ENCODE peak calls at places on chromosomes 5 and 9, in eight cellular contexts. One of them, this sample, is unnamed.

GRCh38 chr9:20321683-20322082 is 300.6 kb downstream of the MLLT3 start:
- DNase-seq in prostate gland: no peak
- DNase-seq in sigmoid colon: no peak
- DNase-seq in heart left ventricle: no peak
- DNase-seq in body of pancreas: no peak
- DNase-seq in stomach: no peak
- DNase-seq in IMR-90: no peak
- DNase-seq in tibial nerve: no peak
- DNase-seq in this sample: no peak

GRCh38 chr5:166365164-166365563 is 1926.3 kb upstream of the WWC1 start:
- DNase-seq in prostate gland: no peak
- DNase-seq in sigmoid colon: no peak
- DNase-seq in heart left ventricle: no peak
- DNase-seq in body of pancreas: no peak
- DNase-seq in stomach: no peak
- DNase-seq in IMR-90: no peak
- DNase-seq in tibial nerve: no peak
- DNase-seq in this sample: no peak

GRCh38 chr9:75228893-75229292 is 140.6 kb downstream of the OSTF1 start:
- DNase-seq in prostate gland: no peak
- DNase-seq in sigmoid colon: no peak
- DNase-seq in heart left ventricle: no peak
- DNase-seq in body of pancreas: no peak
- DNase-seq in stomach: no peak
- DNase-seq in IMR-90: no peak
- DNase-seq in tibial nerve: no peak
- DNase-seq in this sample: no peak

GRCh38 chr5:72378636-72379289 is 58.6 kb downstream of the PTCD2 start:
- DNase-seq in prostate gland: no peak
- DNase-seq in sigmoid colon: no peak
- DNase-seq in heart left ventricle: peak
- DNase-seq in body of pancreas: no peak
- DNase-seq in stomach: no peak
- DNase-seq in IMR-90: peak
- DNase-seq in tibial nerve: peak
- DNase-seq in this sample: no peak

GRCh38 chr5:1471240-1471853 is 26.1 kb upstream of the SLC6A3 start:
- DNase-seq in prostate gland: no peak
- DNase-seq in sigmoid colon: no peak
- DNase-seq in heart left ventricle: no peak
- DNase-seq in body of pancreas: no peak
- DNase-seq in stomach: no peak
- DNase-seq in IMR-90: no peak
- DNase-seq in tibial nerve: no peak
- DNase-seq in this sample: no peak

GRCh38 chr5:138981606-138982005 is 106.5 kb upstream of the LRRTM2 start:
- DNase-seq in prostate gland: no peak
- DNase-seq in sigmoid colon: no peak
- DNase-seq in heart left ventricle: no peak
- DNase-seq in body of pancreas: no peak
- DNase-seq in stomach: no peak
- DNase-seq in IMR-90: no peak
- DNase-seq in tibial nerve: no peak
- DNase-seq in this sample: no peak

GRCh38 chr9:114081441-114082016 is 3.4 kb upstream of the AMBP start:
- DNase-seq in prostate gland: no peak
- DNase-seq in sigmoid colon: peak
- DNase-seq in heart left ventricle: no peak
- DNase-seq in body of pancreas: no peak
- DNase-seq in stomach: no peak
- DNase-seq in IMR-90: no peak
- DNase-seq in tibial nerve: no peak
- DNase-seq in this sample: no peak

GRCh38 chr9:94758844-94759243 is 32.3 kb downstream of the AOPEP start:
- DNase-seq in prostate gland: no peak
- DNase-seq in sigmoid colon: no peak
- DNase-seq in heart left ventricle: no peak
- DNase-seq in body of pancreas: no peak
- DNase-seq in stomach: no peak
- DNase-seq in IMR-90: no peak
- DNase-seq in tibial nerve: no peak
- DNase-seq in this sample: no peak

GRCh38 chr9:77985996-77986395 is 45.6 kb downstream of the GNAQ start:
- DNase-seq in prostate gland: no peak
- DNase-seq in sigmoid colon: no peak
- DNase-seq in heart left ventricle: no peak
- DNase-seq in body of pancreas: peak
- DNase-seq in stomach: no peak
- DNase-seq in IMR-90: no peak
- DNase-seq in tibial nerve: no peak
- DNase-seq in this sample: no peak

GRCh38 chr5:161051920-161052500 is 200.0 kb upstream of the ATP10B start:
- DNase-seq in prostate gland: no peak
- DNase-seq in sigmoid colon: no peak
- DNase-seq in heart left ventricle: no peak
- DNase-seq in body of pancreas: no peak
- DNase-seq in stomach: no peak
- DNase-seq in IMR-90: no peak
- DNase-seq in tibial nerve: no peak
- DNase-seq in this sample: no peak

GRCh38 chr9:12884736-12885395 is 110.0 kb downstream of the LURAP1L start:
- DNase-seq in prostate gland: no peak
- DNase-seq in sigmoid colon: no peak
- DNase-seq in heart left ventricle: no peak
- DNase-seq in body of pancreas: no peak
- DNase-seq in stomach: no peak
- DNase-seq in IMR-90: peak
- DNase-seq in tibial nerve: no peak
- DNase-seq in this sample: no peak

GRCh38 chr5:108461628-108462367 is 79.9 kb upstream of the FBXL17 start:
- DNase-seq in prostate gland: no peak
- DNase-seq in sigmoid colon: no peak
- DNase-seq in heart left ventricle: no peak
- DNase-seq in body of pancreas: no peak
- DNase-seq in stomach: no peak
- DNase-seq in IMR-90: peak
- DNase-seq in tibial nerve: no peak
- DNase-seq in this sample: no peak

GRCh38 chr5:55638455-55638854 is 73.7 kb downstream of the SLC38A9 start:
- DNase-seq in prostate gland: peak
- DNase-seq in sigmoid colon: no peak
- DNase-seq in heart left ventricle: no peak
- DNase-seq in body of pancreas: no peak
- DNase-seq in stomach: no peak
- DNase-seq in IMR-90: peak
- DNase-seq in tibial nerve: no peak
- DNase-seq in this sample: no peak

GRCh38 chr5:78317515-78317914 is 23.0 kb upstream of the AP3B1 start:
- DNase-seq in prostate gland: no peak
- DNase-seq in sigmoid colon: no peak
- DNase-seq in heart left ventricle: no peak
- DNase-seq in body of pancreas: no peak
- DNase-seq in stomach: no peak
- DNase-seq in IMR-90: no peak
- DNase-seq in tibial nerve: no peak
- DNase-seq in this sample: no peak

DNA sequence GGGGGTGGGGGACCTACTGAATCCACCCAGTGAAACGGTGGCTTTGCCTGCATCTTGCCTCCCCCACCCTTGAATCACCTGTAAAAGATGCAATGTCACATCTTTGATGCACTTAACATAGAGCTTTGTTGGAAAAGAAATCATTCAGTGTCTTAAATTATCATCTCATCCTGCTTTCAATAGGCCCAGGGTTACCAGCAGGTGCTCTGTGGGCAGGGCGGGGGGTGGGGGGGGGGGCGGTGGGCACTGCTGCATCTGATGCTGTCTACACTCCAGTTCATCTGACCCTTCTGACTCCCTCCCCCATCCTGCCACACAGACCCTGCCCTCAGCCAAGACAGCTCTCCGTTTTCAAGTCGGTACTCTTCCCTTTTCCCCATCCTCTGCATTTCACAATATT is 24.3 kb downstream of the TRAF1 start:
- DNase-seq in prostate gland: no peak
- DNase-seq in sigmoid colon: no peak
- DNase-seq in heart left ventricle: no peak
- DNase-seq in body of pancreas: no peak
- DNase-seq in stomach: no peak
- DNase-seq in IMR-90: no peak
- DNase-seq in tibial nerve: no peak
- DNase-seq in this sample: no peak
- TF ChIP-seq POLR2A in prostate gland: no peak
- TF ChIP-seq POLR2A in sigmoid colon: no peak
- TF ChIP-seq POLR2A in heart left ventricle: no peak
- TF ChIP-seq POLR2A in body of pancreas: no peak
- TF ChIP-seq POLR2A in stomach: no peak
- TF ChIP-seq POLR2A in IMR-90: no peak
- TF ChIP-seq POLR2A in tibial nerve: no peak
- TF ChIP-seq POLR2A in this sample: no peak

GRCh38 chr9:133506653-133507038 is 18.1 kb downstream of the MYMK start:
- DNase-seq in prostate gland: no peak
- DNase-seq in sigmoid colon: no peak
- DNase-seq in heart left ventricle: no peak
- DNase-seq in body of pancreas: peak
- DNase-seq in stomach: peak
- DNase-seq in IMR-90: peak
- DNase-seq in tibial nerve: peak
- DNase-seq in this sample: peak

GRCh38 chr9:133507246-133507965 is 17.4 kb downstream of the MYMK start:
- DNase-seq in prostate gland: no peak
- DNase-seq in sigmoid colon: no peak
- DNase-seq in heart left ventricle: no peak
- DNase-seq in body of pancreas: no peak
- DNase-seq in stomach: no peak
- DNase-seq in IMR-90: no peak
- DNase-seq in tibial nerve: no peak
- DNase-seq in this sample: no peak

GRCh38 chr9:133508046-133508445 is 16.7 kb downstream of the MYMK start:
- DNase-seq in prostate gland: no peak
- DNase-seq in sigmoid colon: no peak
- DNase-seq in heart left ventricle: no peak
- DNase-seq in body of pancreas: no peak
- DNase-seq in stomach: no peak
- DNase-seq in IMR-90: no peak
- DNase-seq in tibial nerve: no peak
- DNase-seq in this sample: no peak

GRCh38 chr9:133505901-133506652 is 18.7 kb downstream of the MYMK start:
- DNase-seq in prostate gland: no peak
- DNase-seq in sigmoid colon: no peak
- DNase-seq in heart left ventricle: peak
- DNase-seq in body of pancreas: no peak
- DNase-seq in stomach: no peak
- DNase-seq in IMR-90: peak
- DNase-seq in tibial nerve: peak
- DNase-seq in this sample: peak

GRCh38 chr9:133505186-133505830 is 19.5 kb downstream of the MYMK start:
- DNase-seq in prostate gland: no peak
- DNase-seq in sigmoid colon: no peak
- DNase-seq in heart left ventricle: no peak
- DNase-seq in body of pancreas: peak
- DNase-seq in stomach: no peak
- DNase-seq in IMR-90: peak
- DNase-seq in tibial nerve: no peak
- DNase-seq in this sample: no peak
- H3K27ac ChIP-seq in prostate gland: no peak
- H3K27ac ChIP-seq in sigmoid colon: no peak
- H3K27ac ChIP-seq in heart left ventricle: peak
- H3K27ac ChIP-seq in body of pancreas: no peak
- H3K27ac ChIP-seq in stomach: peak
- H3K27ac ChIP-seq in IMR-90: no peak
- H3K27ac ChIP-seq in tibial nerve: no peak
- H3K27ac ChIP-seq in this sample: no peak

GRCh38 chr9:120579750-120580590 is at the start of gene CDK5RAP2:
- DNase-seq in prostate gland: peak
- DNase-seq in sigmoid colon: peak
- DNase-seq in heart left ventricle: peak
- DNase-seq in body of pancreas: peak
- DNase-seq in stomach: peak
- DNase-seq in IMR-90: peak
- DNase-seq in tibial nerve: peak
- DNase-seq in this sample: peak
- TF ChIP-seq POLR2A in prostate gland: no peak
- TF ChIP-seq POLR2A in sigmoid colon: peak
- TF ChIP-seq POLR2A in heart left ventricle: no peak
- TF ChIP-seq POLR2A in body of pancreas: peak
- TF ChIP-seq POLR2A in stomach: no peak
- TF ChIP-seq POLR2A in IMR-90: peak
- TF ChIP-seq POLR2A in tibial nerve: no peak
- TF ChIP-seq POLR2A in this sample: no peak

GRCh38 chr9:99237356-99237755 is 15.3 kb downstream of the SEC61B start:
- DNase-seq in prostate gland: no peak
- DNase-seq in sigmoid colon: no peak
- DNase-seq in heart left ventricle: no peak
- DNase-seq in body of pancreas: peak
- DNase-seq in stomach: no peak
- DNase-seq in IMR-90: no peak
- DNase-seq in tibial nerve: no peak
- DNase-seq in this sample: no peak

GRCh38 chr9:99238331-99238730 is 16.2 kb downstream of the SEC61B start:
- DNase-seq in prostate gland: no peak
- DNase-seq in sigmoid colon: no peak
- DNase-seq in heart left ventricle: no peak
- DNase-seq in body of pancreas: no peak
- DNase-seq in stomach: no peak
- DNase-seq in IMR-90: no peak
- DNase-seq in tibial nerve: no peak
- DNase-seq in this sample: no peak

GRCh38 chr9:99234618-99235017 is 12.5 kb downstream of the SEC61B start:
- DNase-seq in prostate gland: no peak
- DNase-seq in sigmoid colon: no peak
- DNase-seq in heart left ventricle: no peak
- DNase-seq in body of pancreas: no peak
- DNase-seq in stomach: no peak
- DNase-seq in IMR-90: no peak
- DNase-seq in tibial nerve: no peak
- DNase-seq in this sample: no peak

GRCh38 chr9:99235069-99235468 is 13.0 kb downstream of the SEC61B start:
- DNase-seq in prostate gland: no peak
- DNase-seq in sigmoid colon: no peak
- DNase-seq in heart left ventricle: no peak
- DNase-seq in body of pancreas: no peak
- DNase-seq in stomach: no peak
- DNase-seq in IMR-90: no peak
- DNase-seq in tibial nerve: no peak
- DNase-seq in this sample: no peak

DNA sequence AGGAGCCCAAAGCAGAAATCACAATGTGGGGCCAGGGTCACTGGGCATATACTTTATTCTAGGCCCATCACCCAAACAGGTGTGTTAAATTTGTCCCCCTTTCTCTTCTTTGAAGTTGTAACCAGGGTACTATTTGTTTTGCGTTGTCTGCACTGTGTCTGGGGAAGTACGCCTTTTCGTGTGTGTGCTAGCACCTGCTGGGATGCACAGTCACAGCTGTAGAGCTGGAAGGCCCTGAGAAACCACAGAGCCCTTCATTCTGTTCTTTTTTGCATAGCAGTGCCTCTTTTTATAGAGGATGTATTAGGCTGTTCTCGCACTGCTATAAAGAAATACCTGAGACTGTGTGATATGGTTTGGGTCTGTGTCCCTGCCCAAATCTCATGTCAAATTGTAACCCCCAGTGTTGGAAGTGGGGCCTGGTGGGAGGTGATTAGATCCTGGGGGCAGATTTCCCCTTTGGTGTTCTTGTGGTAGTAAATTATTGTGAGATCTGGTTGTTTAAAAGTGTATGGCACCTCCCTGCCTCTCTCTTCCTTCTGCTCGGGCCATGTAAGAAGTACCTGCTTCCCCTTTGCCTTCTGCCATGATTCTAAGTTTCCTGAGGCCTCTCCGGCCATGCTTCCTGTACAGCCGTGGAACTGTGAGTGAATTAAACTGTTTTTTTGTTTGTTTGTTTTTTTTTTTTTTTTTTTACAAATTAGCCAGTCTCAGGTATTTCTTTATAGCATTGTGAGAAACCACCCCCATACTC is 14.0 kb downstream of the SEC61B start:
- DNase-seq in prostate gland: no peak
- DNase-seq in sigmoid colon: no peak
- DNase-seq in heart left ventricle: no peak
- DNase-seq in body of pancreas: no peak
- DNase-seq in stomach: no peak
- DNase-seq in IMR-90: no peak
- DNase-seq in tibial nerve: no peak
- DNase-seq in this sample: no peak
- H3K27ac ChIP-seq in prostate gland: no peak
- H3K27ac ChIP-seq in sigmoid colon: no peak
- H3K27ac ChIP-seq in heart left ventricle: no peak
- H3K27ac ChIP-seq in body of pancreas: peak
- H3K27ac ChIP-seq in stomach: peak
- H3K27ac ChIP-seq in IMR-90: no peak
- H3K27ac ChIP-seq in tibial nerve: no peak
- H3K27ac ChIP-seq in this sample: no peak

This sample was measured in ovary.